ENCODE peak calls at places on chromosomes 4 and X, in four cellular contexts. One of them, this sample, is unnamed.

GRCh38 chr4:186904104-186904503 is 180.4 kb upstream of the FAT1 start:
- DNase-seq in right atrium auricular region: no peak
- DNase-seq in ovary: no peak
- DNase-seq in sigmoid colon: no peak
- DNase-seq in this sample: no peak

GRCh38 chrX:37423864-37424569 is 74.9 kb downstream of the PRRG1 start:
- DNase-seq in right atrium auricular region: no peak
- DNase-seq in ovary: no peak
- DNase-seq in sigmoid colon: no peak
- DNase-seq in this sample: no peak

GRCh38 chr4:167966161-167966560 is 126.2 kb upstream of the ANXA10 start:
- DNase-seq in right atrium auricular region: no peak
- DNase-seq in ovary: no peak
- DNase-seq in sigmoid colon: no peak
- DNase-seq in this sample: no peak

GRCh38 chr4:42048394-42048793 is 58.1 kb downstream of the SLC30A9 start:
- DNase-seq in right atrium auricular region: no peak
- DNase-seq in ovary: no peak
- DNase-seq in sigmoid colon: no peak
- DNase-seq in this sample: no peak

GRCh38 chr4:41143721-41144379 is 70.5 kb downstream of the APBB2 start:
- DNase-seq in right atrium auricular region: no peak
- DNase-seq in ovary: no peak
- DNase-seq in sigmoid colon: no peak
- DNase-seq in this sample: no peak

GRCh38 chr4:25442863-25443307 is 65.8 kb downstream of the ANAPC4 start:
- DNase-seq in right atrium auricular region: no peak
- DNase-seq in ovary: no peak
- DNase-seq in sigmoid colon: no peak
- DNase-seq in this sample: no peak

GRCh38 chrX:49761481-49761880 is 65.7 kb upstream of the PAGE1 start:
- DNase-seq in right atrium auricular region: no peak
- DNase-seq in ovary: no peak
- DNase-seq in sigmoid colon: no peak
- DNase-seq in this sample: no peak

GRCh38 chrX:114906978-114907510 is 110.4 kb downstream of the IL13RA2 start:
- DNase-seq in right atrium auricular region: no peak
- DNase-seq in ovary: no peak
- DNase-seq in sigmoid colon: no peak
- DNase-seq in this sample: no peak

GRCh38 chr4:15238720-15239119 is 189.1 kb upstream of the C1QTNF7 start:
- DNase-seq in right atrium auricular region: no peak
- DNase-seq in ovary: peak; percentile 38
- DNase-seq in sigmoid colon: no peak
- DNase-seq in this sample: no peak

GRCh38 chrX:107716045-107716684 is 59.4 kb downstream of the TSC22D3 start:
- DNase-seq in right atrium auricular region: no peak
- DNase-seq in ovary: no peak
- DNase-seq in sigmoid colon: no peak
- DNase-seq in this sample: no peak

GRCh38 chr4:170741856-170742255 is 652.1 kb upstream of the AADAT start:
- DNase-seq in right atrium auricular region: no peak
- DNase-seq in ovary: no peak
- DNase-seq in sigmoid colon: no peak
- DNase-seq in this sample: no peak

GRCh38 chr4:24736066-24736465 is 59.3 kb upstream of the SOD3 start:
- DNase-seq in right atrium auricular region: no peak
- DNase-seq in ovary: no peak
- DNase-seq in sigmoid colon: no peak
- DNase-seq in this sample: no peak

GRCh38 chr4:183831026-183831446 is 74.1 kb upstream of the STOX2 start:
- DNase-seq in right atrium auricular region: no peak
- DNase-seq in ovary: peak; percentile 27
- DNase-seq in sigmoid colon: no peak
- DNase-seq in this sample: no peak

DNA sequence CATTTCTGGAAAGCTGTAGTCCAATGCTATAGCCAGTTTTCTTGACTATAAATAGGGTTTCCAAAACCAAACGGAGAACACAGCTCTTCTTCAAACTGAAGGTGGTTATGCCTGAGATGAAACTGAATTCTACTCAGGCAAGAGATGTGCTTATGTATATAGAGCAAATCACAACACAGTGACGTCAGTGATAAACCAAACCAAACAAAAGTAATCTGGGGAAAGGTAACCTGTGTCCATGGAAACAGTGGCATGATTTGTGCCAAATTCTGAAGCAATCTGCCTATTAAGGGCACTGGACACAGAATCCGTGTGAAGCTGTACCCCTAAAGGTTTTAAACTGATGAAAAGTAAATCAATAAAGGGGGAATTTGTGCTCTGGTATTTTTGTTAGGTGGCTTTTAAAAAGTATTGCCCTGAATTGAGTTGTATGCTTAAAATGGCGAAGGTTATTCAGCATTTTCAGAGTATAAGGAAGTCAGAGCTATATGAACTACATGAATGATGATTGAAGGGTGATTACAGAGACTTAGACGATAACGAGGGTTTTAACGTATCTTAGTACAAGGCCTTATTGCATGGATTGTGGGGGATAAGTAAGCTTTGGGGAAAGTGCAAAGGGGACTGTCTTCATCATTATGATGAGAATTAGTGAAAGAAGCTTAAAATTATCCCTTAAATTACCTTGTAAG is 38.6 kb downstream of the NPY5R start:
- DNase-seq in right atrium auricular region: no peak
- DNase-seq in ovary: no peak
- DNase-seq in sigmoid colon: no peak
- DNase-seq in this sample: no peak
- TF ChIP-seq CTCF in right atrium auricular region: no peak
- TF ChIP-seq CTCF in ovary: no peak
- TF ChIP-seq CTCF in sigmoid colon: no peak
- TF ChIP-seq CTCF in this sample: no peak

DNA sequence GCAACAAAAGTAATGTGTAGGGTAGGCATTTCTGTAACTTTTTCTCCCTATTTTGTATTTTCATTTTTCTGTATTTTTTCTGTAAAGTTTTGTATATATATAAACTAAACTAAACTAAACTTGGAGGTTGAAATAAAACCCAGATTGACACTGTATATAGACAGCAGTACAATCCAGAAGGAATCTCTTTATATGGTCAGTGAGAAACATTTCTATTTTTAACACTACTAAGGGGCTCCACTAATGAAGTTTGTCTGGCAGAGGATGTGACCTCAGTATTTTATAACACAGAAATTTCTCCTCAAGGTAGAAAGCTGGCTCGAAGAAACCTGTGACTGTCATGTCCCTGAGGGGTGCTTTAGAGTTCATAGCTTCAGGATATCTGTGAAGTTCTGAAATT is 959.2 kb downstream of the ADGRL3 start:
- DNase-seq in right atrium auricular region: no peak
- DNase-seq in ovary: no peak
- DNase-seq in sigmoid colon: no peak
- DNase-seq in this sample: no peak
- TF ChIP-seq CTCF in right atrium auricular region: no peak
- TF ChIP-seq CTCF in ovary: no peak
- TF ChIP-seq CTCF in sigmoid colon: no peak
- TF ChIP-seq CTCF in this sample: no peak

GRCh38 chr4:20432098-20432497 is 180.4 kb downstream of the SLIT2 start:
- DNase-seq in right atrium auricular region: no peak
- DNase-seq in ovary: no peak
- DNase-seq in sigmoid colon: no peak
- DNase-seq in this sample: no peak

GRCh38 chr4:20431422-20432014 is 179.8 kb downstream of the SLIT2 start:
- DNase-seq in right atrium auricular region: no peak
- DNase-seq in ovary: no peak
- DNase-seq in sigmoid colon: no peak
- DNase-seq in this sample: no peak

GRCh38 chr4:20430555-20430954 is 178.8 kb downstream of the SLIT2 start:
- DNase-seq in right atrium auricular region: no peak
- DNase-seq in ovary: no peak
- DNase-seq in sigmoid colon: no peak
- DNase-seq in this sample: no peak

GRCh38 chr4:20426028-20426427 is 174.3 kb downstream of the SLIT2 start:
- DNase-seq in right atrium auricular region: no peak
- DNase-seq in ovary: no peak
- DNase-seq in sigmoid colon: no peak
- DNase-seq in this sample: no peak

GRCh38 chr4:20428410-20429160 is 176.9 kb downstream of the SLIT2 start:
- DNase-seq in right atrium auricular region: no peak
- DNase-seq in ovary: no peak
- DNase-seq in sigmoid colon: no peak
- DNase-seq in this sample: no peak
- TF ChIP-seq CTCF in right atrium auricular region: no peak
- TF ChIP-seq CTCF in ovary: no peak
- TF ChIP-seq CTCF in sigmoid colon: no peak
- TF ChIP-seq CTCF in this sample: peak; percentile 57

GRCh38 chr4:23036921-23037495 is 344.3 kb downstream of the GBA3 start:
- DNase-seq in right atrium auricular region: no peak
- DNase-seq in ovary: no peak
- DNase-seq in sigmoid colon: no peak
- DNase-seq in this sample: no peak

GRCh38 chr4:23041501-23041900 is 348.8 kb downstream of the GBA3 start:
- DNase-seq in right atrium auricular region: no peak
- DNase-seq in ovary: no peak
- DNase-seq in sigmoid colon: no peak
- DNase-seq in this sample: no peak

GRCh38 chr4:23038626-23039245 is 346.0 kb downstream of the GBA3 start:
- DNase-seq in right atrium auricular region: no peak
- DNase-seq in ovary: no peak
- DNase-seq in sigmoid colon: no peak
- DNase-seq in this sample: no peak

GRCh38 chr4:23039813-23040212 is 347.1 kb downstream of the GBA3 start:
- DNase-seq in right atrium auricular region: no peak
- DNase-seq in ovary: no peak
- DNase-seq in sigmoid colon: no peak
- DNase-seq in this sample: no peak

GRCh38 chr4:23040539-23040938 is 347.8 kb downstream of the GBA3 start:
- DNase-seq in right atrium auricular region: no peak
- DNase-seq in ovary: no peak
- DNase-seq in sigmoid colon: no peak
- DNase-seq in this sample: no peak
- TF ChIP-seq CTCF in right atrium auricular region: no peak
- TF ChIP-seq CTCF in ovary: no peak
- TF ChIP-seq CTCF in sigmoid colon: no peak
- TF ChIP-seq CTCF in this sample: no peak

GRCh38 chrX:95071052-95071451 is 1397.0 kb downstream of the FAM133A start:
- DNase-seq in right atrium auricular region: no peak
- DNase-seq in ovary: no peak
- DNase-seq in sigmoid colon: no peak
- DNase-seq in this sample: no peak

GRCh38 chrX:95076449-95076848 is 1402.4 kb downstream of the FAM133A start:
- DNase-seq in right atrium auricular region: no peak
- DNase-seq in ovary: no peak
- DNase-seq in sigmoid colon: no peak
- DNase-seq in this sample: no peak

DNA sequence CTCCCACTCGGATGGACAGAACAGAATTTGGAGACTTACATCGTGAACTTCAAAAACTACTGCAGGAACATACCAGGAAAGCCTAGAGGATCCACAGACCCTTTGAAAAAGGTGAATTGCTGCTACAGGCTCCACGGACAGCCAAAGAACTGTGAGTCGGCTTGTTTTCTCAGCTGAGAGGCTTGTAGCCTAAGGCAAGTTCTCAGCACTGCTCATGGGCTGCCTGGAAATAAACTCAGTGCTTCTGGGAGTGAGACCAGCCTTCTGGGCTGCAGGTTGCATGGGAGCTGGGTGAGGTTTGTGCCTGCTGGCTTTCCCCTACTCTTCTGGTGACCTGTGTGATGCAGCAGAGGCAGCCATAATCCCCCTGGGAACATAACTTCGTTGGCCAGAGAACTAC is 1397.6 kb downstream of the FAM133A start:
- DNase-seq in right atrium auricular region: no peak
- DNase-seq in ovary: no peak
- DNase-seq in sigmoid colon: no peak
- DNase-seq in this sample: no peak
- TF ChIP-seq CTCF in right atrium auricular region: no peak
- TF ChIP-seq CTCF in ovary: no peak
- TF ChIP-seq CTCF in sigmoid colon: no peak
- TF ChIP-seq CTCF in this sample: no peak

DNA sequence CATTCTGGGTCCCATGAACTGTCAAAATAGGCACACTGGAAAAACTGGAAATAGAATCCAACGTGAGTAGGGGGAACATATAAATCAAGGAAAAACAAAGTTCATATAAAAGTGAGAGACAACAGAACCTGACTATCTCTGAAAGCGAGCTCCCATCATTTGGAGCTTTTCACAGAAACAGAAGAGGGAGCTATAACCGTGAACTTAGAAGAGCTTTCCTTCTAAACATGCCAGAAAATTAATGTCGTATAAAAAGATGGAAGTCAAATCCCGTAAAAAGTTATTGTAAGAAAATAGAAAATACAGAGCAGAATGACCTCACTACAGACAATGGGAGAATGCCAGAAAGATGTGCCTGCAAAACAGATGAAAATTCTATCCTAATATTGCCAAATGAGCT is 23.9 kb upstream of the HSD17B10 start:
- DNase-seq in right atrium auricular region: no peak
- DNase-seq in ovary: no peak
- DNase-seq in sigmoid colon: no peak
- DNase-seq in this sample: no peak
- TF ChIP-seq CTCF in right atrium auricular region: no peak
- TF ChIP-seq CTCF in ovary: no peak
- TF ChIP-seq CTCF in sigmoid colon: no peak
- TF ChIP-seq CTCF in this sample: peak; percentile 16

GRCh38 chr4:109764376-109764775 is 34.5 kb upstream of the PLA2G12A start:
- DNase-seq in right atrium auricular region: no peak
- DNase-seq in ovary: no peak
- DNase-seq in sigmoid colon: no peak
- DNase-seq in this sample: no peak

GRCh38 chr4:109760682-109761081 is 30.8 kb upstream of the PLA2G12A start:
- DNase-seq in right atrium auricular region: no peak
- DNase-seq in ovary: no peak
- DNase-seq in sigmoid colon: no peak
- DNase-seq in this sample: no peak

DNA sequence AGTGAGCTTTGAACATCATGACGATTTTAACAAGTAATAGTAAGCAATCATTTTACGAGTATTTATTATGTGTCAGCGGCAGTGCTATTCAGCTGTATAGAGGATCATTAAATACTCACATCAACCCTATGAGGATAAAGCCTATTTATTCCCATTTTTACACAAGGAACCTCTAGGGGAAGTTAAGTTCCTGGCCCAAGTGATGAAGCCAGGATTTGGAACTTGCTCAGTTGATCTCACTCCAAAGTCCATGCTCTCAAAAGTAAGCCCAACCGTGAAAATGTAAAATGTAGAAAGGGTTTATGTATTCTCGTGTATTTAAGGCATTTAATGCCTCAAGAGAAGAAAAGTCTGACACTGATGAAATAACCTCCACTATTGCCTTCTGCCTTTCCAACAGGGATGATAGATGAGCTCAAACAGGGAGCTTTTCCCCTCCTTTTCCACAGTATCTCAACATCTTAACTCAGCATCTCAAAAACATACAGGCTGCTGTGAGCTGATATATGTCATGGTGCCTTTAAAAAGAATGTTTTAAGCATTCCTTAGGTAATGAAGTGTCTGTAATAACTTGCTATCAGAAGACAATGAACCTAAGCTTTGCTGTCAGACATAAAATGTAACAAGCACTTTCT is 35.0 kb upstream of the PLA2G12A start:
- DNase-seq in right atrium auricular region: no peak
- DNase-seq in ovary: no peak
- DNase-seq in sigmoid colon: no peak
- DNase-seq in this sample: no peak
- TF ChIP-seq CTCF in right atrium auricular region: no peak
- TF ChIP-seq CTCF in ovary: no peak
- TF ChIP-seq CTCF in sigmoid colon: no peak
- TF ChIP-seq CTCF in this sample: no peak